ENCODE peak calls at places on chromosome 18, in six cellular contexts. One of them, this sample, is unnamed.

GRCh38 chr18:23994361-23994902 is 20.1 kb upstream of the TTC39C start:
- DNase-seq in kidney: peak; percentile 84
- DNase-seq in endothelial cell of umbilical vein: peak; percentile 58
- DNase-seq in upper lobe of right lung: no peak
- DNase-seq in neural crest cell: no peak
- DNase-seq in nephron progenitor cell: no peak
- DNase-seq in this sample: no peak

GRCh38 chr18:6521804-6522418 is 107.2 kb upstream of the L3MBTL4 start:
- DNase-seq in kidney: no peak
- DNase-seq in endothelial cell of umbilical vein: peak; percentile 52
- DNase-seq in upper lobe of right lung: no peak
- DNase-seq in neural crest cell: no peak
- DNase-seq in nephron progenitor cell: peak; percentile 26
- DNase-seq in this sample: peak; percentile 58

GRCh38 chr18:58046794-58047555 is 2.9 kb downstream of the NEDD4L start:
- DNase-seq in kidney: no peak
- DNase-seq in endothelial cell of umbilical vein: no peak
- DNase-seq in upper lobe of right lung: no peak
- DNase-seq in neural crest cell: no peak
- DNase-seq in nephron progenitor cell: no peak
- DNase-seq in this sample: peak; percentile 19

GRCh38 chr18:79200546-79201268 is 131.5 kb downstream of the ATP9B start:
- DNase-seq in kidney: peak; percentile 92
- DNase-seq in endothelial cell of umbilical vein: peak; percentile 9
- DNase-seq in upper lobe of right lung: peak; percentile 81
- DNase-seq in neural crest cell: no peak
- DNase-seq in nephron progenitor cell: peak; percentile 21
- DNase-seq in this sample: peak; percentile 50

GRCh38 chr18:3869848-3870247 is 419.9 kb downstream of the TGIF1 start:
- DNase-seq in kidney: no peak
- DNase-seq in endothelial cell of umbilical vein: peak; percentile 68
- DNase-seq in upper lobe of right lung: no peak
- DNase-seq in neural crest cell: no peak
- DNase-seq in nephron progenitor cell: no peak
- DNase-seq in this sample: no peak

GRCh38 chr18:51522821-51523220 is 325.3 kb upstream of the MEX3C start:
- DNase-seq in kidney: no peak
- DNase-seq in endothelial cell of umbilical vein: no peak
- DNase-seq in upper lobe of right lung: no peak
- DNase-seq in neural crest cell: no peak
- DNase-seq in nephron progenitor cell: no peak
- DNase-seq in this sample: no peak

GRCh38 chr18:24128700-24129099 is 10.2 kb upstream of the CABYR start:
- DNase-seq in kidney: no peak
- DNase-seq in endothelial cell of umbilical vein: no peak
- DNase-seq in upper lobe of right lung: no peak
- DNase-seq in neural crest cell: no peak
- DNase-seq in nephron progenitor cell: no peak
- DNase-seq in this sample: no peak

GRCh38 chr18:69885841-69886531 is 61.7 kb downstream of the CD226 start:
- DNase-seq in kidney: no peak
- DNase-seq in endothelial cell of umbilical vein: no peak
- DNase-seq in upper lobe of right lung: no peak
- DNase-seq in neural crest cell: no peak
- DNase-seq in nephron progenitor cell: no peak
- DNase-seq in this sample: no peak

GRCh38 chr18:63297678-63298392 is 21.7 kb downstream of the BCL2 start:
- DNase-seq in kidney: no peak
- DNase-seq in endothelial cell of umbilical vein: no peak
- DNase-seq in upper lobe of right lung: no peak
- DNase-seq in neural crest cell: no peak
- DNase-seq in nephron progenitor cell: no peak
- DNase-seq in this sample: no peak

GRCh38 chr18:3468833-3469232 is 18.9 kb downstream of the TGIF1 start:
- DNase-seq in kidney: no peak
- DNase-seq in endothelial cell of umbilical vein: no peak
- DNase-seq in upper lobe of right lung: no peak
- DNase-seq in neural crest cell: no peak
- DNase-seq in nephron progenitor cell: no peak
- DNase-seq in this sample: no peak

GRCh38 chr18:69408522-69408921 is 7.8 kb downstream of the DOK6 start:
- DNase-seq in kidney: no peak
- DNase-seq in endothelial cell of umbilical vein: no peak
- DNase-seq in upper lobe of right lung: no peak
- DNase-seq in neural crest cell: no peak
- DNase-seq in nephron progenitor cell: no peak
- DNase-seq in this sample: no peak

GRCh38 chr18:50080932-50081560 is 113.9 kb downstream of the MYO5B start:
- DNase-seq in kidney: no peak
- DNase-seq in endothelial cell of umbilical vein: no peak
- DNase-seq in upper lobe of right lung: no peak
- DNase-seq in neural crest cell: no peak
- DNase-seq in nephron progenitor cell: no peak
- DNase-seq in this sample: no peak

GRCh38 chr18:56870982-56871381 is 219.8 kb downstream of the WDR7 start:
- DNase-seq in kidney: no peak
- DNase-seq in endothelial cell of umbilical vein: no peak
- DNase-seq in upper lobe of right lung: no peak
- DNase-seq in neural crest cell: no peak
- DNase-seq in nephron progenitor cell: no peak
- DNase-seq in this sample: no peak

GRCh38 chr18:50757358-50757757 is 62.5 kb downstream of the MRO start:
- DNase-seq in kidney: no peak
- DNase-seq in endothelial cell of umbilical vein: no peak
- DNase-seq in upper lobe of right lung: no peak
- DNase-seq in neural crest cell: no peak
- DNase-seq in nephron progenitor cell: no peak
- DNase-seq in this sample: no peak

GRCh38 chr18:40346146-40346545 is 1608.9 kb upstream of the PIK3C3 start:
- DNase-seq in kidney: no peak
- DNase-seq in endothelial cell of umbilical vein: no peak
- DNase-seq in upper lobe of right lung: no peak
- DNase-seq in neural crest cell: no peak
- DNase-seq in nephron progenitor cell: no peak
- DNase-seq in this sample: no peak

GRCh38 chr18:54173980-54174611 is 50.4 kb downstream of the MBD2 start:
- DNase-seq in kidney: no peak
- DNase-seq in endothelial cell of umbilical vein: no peak
- DNase-seq in upper lobe of right lung: no peak
- DNase-seq in neural crest cell: no peak
- DNase-seq in nephron progenitor cell: no peak
- DNase-seq in this sample: no peak
- TF ChIP-seq CTCF in kidney: peak; percentile 14
- TF ChIP-seq CTCF in endothelial cell of umbilical vein: no peak
- TF ChIP-seq CTCF in upper lobe of right lung: no peak
- TF ChIP-seq CTCF in neural crest cell: no peak
- TF ChIP-seq CTCF in nephron progenitor cell: no peak
- TF ChIP-seq CTCF in this sample: no peak

DNA sequence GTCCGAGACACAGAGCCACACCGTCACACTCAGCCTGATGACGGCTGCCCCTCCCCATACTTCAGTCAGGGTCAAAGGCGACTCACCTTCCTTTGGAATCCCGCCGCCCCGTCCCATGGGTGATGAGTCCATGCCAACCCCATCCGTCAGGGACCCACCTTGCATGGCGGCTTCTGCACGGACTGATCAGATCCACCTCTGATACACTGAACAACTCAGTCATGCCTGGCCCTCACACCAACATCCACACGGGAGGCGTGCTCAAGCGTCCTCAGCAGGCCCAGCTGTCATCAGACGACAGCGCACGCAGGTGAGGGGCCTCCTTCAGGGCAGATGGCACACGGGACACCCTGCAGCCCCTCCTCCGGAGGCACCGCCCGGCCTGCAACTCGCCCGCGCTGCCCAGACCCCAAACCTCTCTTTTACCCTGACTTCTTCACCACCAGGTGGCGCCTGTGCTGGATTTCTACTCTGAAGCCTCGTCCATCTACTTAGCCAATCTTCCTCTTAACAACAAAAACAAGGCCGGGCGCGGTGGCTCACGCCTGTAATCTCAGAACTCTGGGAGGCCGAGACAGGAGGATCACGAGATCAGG is 89.2 kb downstream of the ZNF516 start:
- DNase-seq in kidney: no peak
- DNase-seq in endothelial cell of umbilical vein: peak; percentile 34
- DNase-seq in upper lobe of right lung: no peak
- DNase-seq in neural crest cell: peak; percentile 57
- DNase-seq in nephron progenitor cell: peak; percentile 65
- DNase-seq in this sample: peak; percentile 48
- TF ChIP-seq CTCF in kidney: peak; percentile 38
- TF ChIP-seq CTCF in endothelial cell of umbilical vein: peak; percentile 51
- TF ChIP-seq CTCF in upper lobe of right lung: peak; percentile 59
- TF ChIP-seq CTCF in neural crest cell: peak; percentile 64
- TF ChIP-seq CTCF in nephron progenitor cell: peak; percentile 45
- TF ChIP-seq CTCF in this sample: peak; percentile 59

DNA sequence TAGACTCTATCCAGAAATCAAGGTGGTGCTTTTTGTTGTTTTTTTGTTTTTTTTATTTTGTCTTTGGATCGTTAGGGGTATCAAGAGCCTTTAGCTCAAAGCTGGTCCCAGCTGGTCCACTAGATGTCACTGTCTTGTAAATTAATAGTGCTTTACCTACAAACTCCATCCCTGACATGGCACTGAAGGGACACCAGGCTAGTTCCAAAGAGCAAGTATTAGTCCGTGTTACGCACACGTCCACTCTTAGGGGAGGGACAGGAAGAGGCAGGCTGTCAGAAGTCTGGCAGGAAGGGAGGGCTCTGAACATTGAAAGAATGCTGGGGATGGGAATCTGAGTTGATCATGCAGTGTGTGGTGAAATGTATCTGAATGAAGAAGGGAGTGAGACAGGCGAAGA is 85.9 kb upstream of the CCBE1 start:
- DNase-seq in kidney: no peak
- DNase-seq in endothelial cell of umbilical vein: peak; percentile 30
- DNase-seq in upper lobe of right lung: no peak
- DNase-seq in neural crest cell: peak; percentile 3
- DNase-seq in nephron progenitor cell: peak; percentile 16
- DNase-seq in this sample: peak; percentile 24
- TF ChIP-seq CTCF in kidney: peak; percentile 16
- TF ChIP-seq CTCF in endothelial cell of umbilical vein: peak; percentile 47
- TF ChIP-seq CTCF in upper lobe of right lung: peak; percentile 37
- TF ChIP-seq CTCF in neural crest cell: peak; percentile 60
- TF ChIP-seq CTCF in nephron progenitor cell: peak; percentile 39
- TF ChIP-seq CTCF in this sample: peak; percentile 52

DNA sequence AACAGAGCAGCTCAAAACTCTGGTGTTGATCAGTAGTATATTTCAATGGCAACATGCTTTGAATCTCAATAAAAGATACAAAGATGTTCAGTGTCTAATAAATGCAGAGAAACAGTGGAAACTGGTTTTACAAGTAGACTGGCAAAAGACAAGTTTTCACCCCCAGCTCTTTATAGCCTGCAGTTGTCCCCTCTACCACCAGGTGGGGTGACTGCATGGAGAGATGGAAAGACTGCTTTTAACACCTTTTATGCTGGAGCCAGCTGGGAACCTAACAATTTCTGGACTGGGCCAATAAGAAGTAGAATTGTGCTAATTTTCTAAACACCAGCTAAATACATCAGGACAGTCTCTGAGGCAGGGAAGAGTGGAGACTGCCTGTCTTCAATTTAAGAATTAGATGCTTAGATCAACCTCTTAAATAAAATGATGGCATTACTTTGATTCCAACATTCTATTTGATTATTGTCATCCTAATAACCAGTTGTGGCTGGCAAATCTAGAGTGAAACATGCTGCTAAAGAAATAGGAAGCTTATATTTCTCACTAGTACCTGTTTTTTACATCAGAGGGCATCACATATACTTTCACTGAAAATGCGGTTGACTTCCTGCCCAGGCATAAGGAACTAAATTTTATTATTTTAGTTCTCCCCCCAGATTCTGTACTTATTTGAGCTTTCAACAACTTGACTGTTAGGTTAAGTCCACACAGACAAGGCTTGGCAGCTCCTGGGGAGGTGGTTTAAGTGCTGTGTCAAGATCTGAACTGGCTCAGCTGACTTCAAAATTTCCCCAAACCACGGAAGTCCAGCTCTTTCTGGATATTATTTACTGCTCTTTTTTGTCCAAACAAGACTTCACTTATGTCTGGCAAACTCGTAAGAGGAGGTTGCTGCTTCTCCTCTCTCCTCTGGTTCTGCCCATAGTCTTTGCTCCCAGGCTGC is 140.5 kb downstream of the TPGS2 start:
- DNase-seq in kidney: no peak
- DNase-seq in endothelial cell of umbilical vein: peak; percentile 69
- DNase-seq in upper lobe of right lung: no peak
- DNase-seq in neural crest cell: peak; percentile 70
- DNase-seq in nephron progenitor cell: peak; percentile 78
- DNase-seq in this sample: peak; percentile 80
- TF ChIP-seq CTCF in kidney: peak; percentile 74
- TF ChIP-seq CTCF in endothelial cell of umbilical vein: peak; percentile 86
- TF ChIP-seq CTCF in upper lobe of right lung: peak; percentile 83
- TF ChIP-seq CTCF in neural crest cell: peak; percentile 91
- TF ChIP-seq CTCF in nephron progenitor cell: peak; percentile 86
- TF ChIP-seq CTCF in this sample: peak; percentile 92

DNA sequence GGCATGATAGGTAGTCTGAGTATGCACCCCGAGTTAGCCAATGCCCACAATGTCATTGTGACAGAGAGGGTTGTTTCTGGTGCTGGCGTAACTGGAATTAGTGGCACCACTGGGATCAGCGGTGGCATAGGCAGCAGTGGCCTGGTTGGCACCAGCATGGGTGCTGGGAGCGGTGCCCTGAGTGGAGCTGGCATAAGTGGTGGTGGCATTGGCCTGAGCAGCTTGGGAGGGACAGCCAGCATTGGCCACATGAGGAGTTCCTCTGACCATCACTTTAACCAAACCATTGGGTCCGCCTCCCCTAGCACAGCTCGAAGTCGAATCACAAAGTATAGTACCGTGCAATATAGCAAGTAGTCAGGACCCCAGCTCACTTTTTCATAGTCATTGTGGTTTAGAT is 21.6 kb upstream of the DSG4 start:
- DNase-seq in kidney: no peak
- DNase-seq in endothelial cell of umbilical vein: no peak
- DNase-seq in upper lobe of right lung: no peak
- DNase-seq in neural crest cell: no peak
- DNase-seq in nephron progenitor cell: no peak
- DNase-seq in this sample: no peak
- TF ChIP-seq CTCF in kidney: no peak
- TF ChIP-seq CTCF in endothelial cell of umbilical vein: no peak
- TF ChIP-seq CTCF in upper lobe of right lung: no peak
- TF ChIP-seq CTCF in neural crest cell: no peak
- TF ChIP-seq CTCF in nephron progenitor cell: no peak
- TF ChIP-seq CTCF in this sample: no peak

This sample was measured in glutamatergic neuron.